ENCODE peak calls at places on chromosomes 6 and 20, in ten cellular contexts. Z is SK-N-SH, W is A549, Q is stomach, E is sigmoid colon, I is GM12878, F is H1, J is upper lobe of left lung, B is transverse colon, V is tibial nerve. Y is an unnamed sample. For H3K4me1, the result is how much of the 10 kb centered on the place peaks cover.

GRCh38 chr6:79570802-79571367 is 33.7 kb upstream of the LCA5 start:
- DNase-seq in Z (peak), W (peak), Q (no peak), E (no peak), I (no peak), F (no peak), J (no peak), B (no peak), V (no peak), Y (no peak)

GRCh38 chr6:26223677-26224546 is 136.7 kb downstream of the HFE start:
- DNase-seq in Z (peak), W (peak), Q (peak), E (peak), I (peak), F (no peak), J (peak), B (peak), V (no peak), Y (peak)

GRCh38 chr20:35791823-35792222 is 20.0 kb downstream of the PHF20 start:
- DNase-seq in Z (no peak), W (peak), Q (no peak), E (no peak), I (no peak), F (no peak), J (peak), B (no peak), V (no peak), Y (no peak)

GRCh38 chr6:27144740-27145079 is 102.8 kb upstream of the PRSS16 start:
- DNase-seq in Z (no peak), W (no peak), Q (no peak), E (no peak), I (no peak), F (no peak), J (no peak), B (no peak), V (no peak), Y (no peak)

GRCh38 chr20:37821691-37822655 is 81.0 kb upstream of the VSTM2L start:
- DNase-seq in Z (no peak), W (no peak), Q (no peak), E (peak), I (no peak), F (no peak), J (no peak), B (no peak), V (no peak), Y (no peak)

GRCh38 chr6:160297310-160297709 is 38.7 kb upstream of the SLC22A2 start:
- DNase-seq in Z (no peak), W (peak), Q (no peak), E (no peak), I (no peak), F (peak), J (no peak), B (peak), V (no peak), Y (no peak)

GRCh38 chr6:84860954-84861353 is 96.6 kb upstream of the TBX18 start:
- DNase-seq in Z (no peak), W (no peak), Q (no peak), E (no peak), I (no peak), F (no peak), J (no peak), B (no peak), V (no peak), Y (no peak)

GRCh38 chr6:27096834-27097511 is 150.5 kb upstream of the PRSS16 start:
- DNase-seq in Z (peak), W (peak), Q (peak), E (no peak), I (no peak), F (peak), J (peak), B (peak), V (no peak), Y (peak)

GRCh38 chr6:33199687-33200233 is 705 bp downstream of the RXRB start:
- DNase-seq in Z (peak), W (peak), Q (peak), E (peak), I (no peak), F (peak), J (peak), B (peak), V (no peak), Y (no peak)

GRCh38 chr6:125099211-125100017 is 54.2 kb upstream of the TPD52L1 start:
- DNase-seq in Z (peak), W (peak), Q (peak), E (peak), I (no peak), F (peak), J (peak), B (peak), V (no peak), Y (peak)

GRCh38 chr6:166997348-166997747 is 1.8 kb upstream of the CEP43 start:
- DNase-seq in Z (no peak), W (no peak), Q (no peak), E (no peak), I (no peak), F (no peak), J (no peak), B (no peak), V (no peak), Y (no peak)

GRCh38 chr6:108559884-108560462 is 744 bp upstream of the FOXO3 start:
- DNase-seq in Z (peak), W (peak), Q (peak), E (peak), I (no peak), F (no peak), J (peak), B (peak), V (peak), Y (peak)
- TF ChIP-seq EP300 in Z (no peak), W (no peak), Q (no peak), E (no peak), I (no peak), F (no peak), J (no peak), B (no peak), V (no peak), Y (no peak)

GRCh38 chr20:50675671-50676376 is 15.5 kb downstream of the RIPOR3 start:
- DNase-seq in Z (no peak), W (no peak), Q (no peak), E (no peak), I (no peak), F (no peak), J (no peak), B (no peak), V (no peak), Y (no peak)
- H3K4me1 ChIP-seq in Z (under half), W (under half), Q (under half), E (under half), I (under half), F (under half), J (under half), B (under half), V (under half), Y (under half)

DNA sequence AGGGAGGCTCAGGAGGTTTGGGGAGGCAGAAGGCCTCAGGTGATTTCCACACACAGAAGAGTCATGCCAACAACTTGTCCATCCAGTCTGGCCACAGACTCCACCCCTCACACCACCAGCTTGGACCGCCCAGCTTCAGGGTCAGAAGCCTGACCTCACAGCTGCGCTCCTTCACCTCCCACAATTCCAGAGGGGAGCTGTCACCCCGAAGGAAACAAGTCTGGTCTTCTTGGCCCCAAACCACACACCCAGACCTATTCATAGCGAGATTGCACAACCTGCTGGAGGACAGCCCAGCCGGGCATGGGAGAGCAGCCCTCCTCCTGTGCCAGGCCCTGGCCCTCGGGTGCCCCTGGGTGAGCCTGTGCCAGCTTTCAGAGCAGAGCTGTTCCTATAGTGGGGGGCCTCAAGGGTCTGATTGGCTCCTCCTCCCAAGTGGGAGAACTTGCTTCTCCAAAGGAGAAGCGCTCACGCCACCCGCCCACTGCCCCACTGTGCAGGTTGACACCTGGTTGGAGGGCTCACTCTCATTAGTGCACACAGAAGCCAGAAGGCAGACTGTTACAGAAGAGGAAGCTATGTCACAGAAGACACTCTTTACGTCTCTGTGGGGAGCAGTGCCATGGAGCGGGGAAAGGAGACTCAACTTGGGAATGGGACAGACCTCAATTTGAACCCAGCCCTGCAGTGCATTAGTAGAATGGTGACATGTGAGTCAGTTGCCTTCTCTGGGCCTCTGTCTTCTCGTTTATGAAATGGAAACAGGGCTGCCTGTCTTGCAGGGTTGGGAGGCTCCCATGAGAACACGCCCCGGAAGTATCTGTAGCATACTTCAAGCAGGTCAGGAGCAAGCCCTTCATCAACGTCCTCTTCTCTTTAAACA is 128.8 kb downstream of the FOXO3 start:
- DNase-seq in Z (no peak), W (peak), Q (peak), E (peak), I (no peak), F (no peak), J (peak), B (peak), V (peak), Y (peak)
- TF ChIP-seq EP300 in Z (no peak), W (no peak), Q (peak), E (peak), I (no peak), F (no peak), J (peak), B (no peak), V (peak), Y (no peak)

GRCh38 chr6:136737343-136738177 is 54.7 kb downstream of the MAP3K5 start:
- DNase-seq in Z (no peak), W (no peak), Q (no peak), E (peak), I (no peak), F (no peak), J (peak), B (no peak), V (no peak), Y (no peak)
- H3K4me1 ChIP-seq in Z (under half), W (under half), Q (under half), E (under half), I (under half), F (under half), J (under half), B (under half), V (under half), Y (under half)

GRCh38 chr6:43541774-43542471 is 25.0 kb downstream of the POLR1C start:
- DNase-seq in Z (no peak), W (no peak), Q (no peak), E (no peak), I (no peak), F (no peak), J (no peak), B (no peak), V (no peak), Y (no peak)
- TF ChIP-seq EP300 in Z (no peak), W (no peak), Q (no peak), E (no peak), I (no peak), F (no peak), J (no peak), B (no peak), V (no peak), Y (no peak)

DNA sequence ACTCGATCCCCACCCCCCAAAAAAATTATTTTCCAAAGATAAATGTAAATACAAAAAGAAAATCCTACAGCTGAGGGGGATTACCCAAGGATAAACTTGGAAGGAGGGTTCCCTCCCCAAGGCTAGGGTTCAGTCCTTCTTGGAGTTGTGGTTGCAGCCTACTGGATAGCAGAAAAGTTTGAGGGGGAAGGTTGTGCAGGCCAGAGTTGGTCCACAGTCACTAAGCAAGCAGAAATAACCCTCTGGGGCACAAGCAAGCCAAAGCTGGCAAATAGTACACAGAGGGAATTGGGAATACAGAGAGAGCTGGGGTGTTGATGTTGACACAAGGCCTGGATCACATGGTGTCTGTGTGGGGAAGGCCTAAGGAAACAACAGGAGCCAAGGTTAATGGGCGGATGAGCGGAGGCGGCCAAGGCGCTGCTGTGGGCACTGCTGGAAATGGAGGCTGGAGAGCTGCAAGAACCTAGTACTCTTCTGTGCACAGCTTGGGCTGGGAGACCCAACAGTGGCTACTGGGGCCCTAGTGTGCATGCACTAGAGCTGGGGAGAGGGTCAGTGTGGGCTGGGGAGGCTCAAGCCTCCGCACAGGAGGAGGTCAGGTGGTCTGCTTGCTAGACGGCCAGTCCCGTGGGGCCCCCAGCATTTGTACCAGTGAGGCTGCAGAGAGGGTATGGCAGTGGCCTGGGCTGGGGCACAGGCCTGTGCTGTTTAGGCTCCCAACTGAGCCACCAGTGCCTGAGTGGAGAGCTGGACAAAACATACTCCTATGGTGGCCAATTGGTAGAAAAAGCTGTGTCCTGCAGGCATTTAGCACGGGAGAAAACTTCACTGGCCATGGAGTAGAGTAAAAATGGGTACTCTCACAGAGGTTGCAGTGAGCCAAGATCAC is 5.5 kb upstream of the SNRPB start:
- DNase-seq in Z (no peak), W (no peak), Q (peak), E (no peak), I (no peak), F (no peak), J (no peak), B (no peak), V (no peak), Y (no peak)
- H3K4me1 ChIP-seq in Z (under half), W (under half), Q (under half), E (under half), I (under half), F (under half), J (under half), B (under half), V (under half), Y (under half)